ENCODE peak calls at places on chromosomes 2 and 18, in nine cellular contexts. S is heart right ventricle; G is kidney tubule cell; T is activated naive CD4-positive, alpha-beta T cell; K is activated CD8-positive, alpha-beta T cell treated with anti-CD3 and anti-CD28 coated beads, Interleukin-2, amount 10 ng/mL, durations not matched to agents 7 days and 5 days; Y is type B pancreatic cell; Q is HT1080; W is upper lobe of right lung; H is AG04450. R is an unnamed sample.

GRCh38 chr18:39772155-39772919 is 2182.7 kb upstream of the PIK3C3 start:
- DNase-seq in T (no peak), Q (peak), S (no peak), G (peak), W (no peak), H (no peak), Y (no peak), K (no peak), R (no peak)

GRCh38 chr2:102619414-102620319 is at the start of gene SLC9A2:
- DNase-seq in Q (no peak), Y (peak), K (no peak), H (no peak), S (peak), T (no peak), G (peak), W (peak), R (no peak)

GRCh38 chr2:111120253-111121027 is at the start of gene BCL2L11:
- DNase-seq in W (peak), G (peak), K (peak), T (peak), Q (peak), Y (peak), S (peak), H (peak), R (peak)

GRCh38 chr2:217349251-217349650 is 489.4 kb upstream of the TNP1 start:
- DNase-seq in Y (no peak), H (no peak), S (no peak), K (no peak), T (no peak), W (no peak), Q (no peak), G (no peak), R (no peak)

GRCh38 chr2:26333286-26333685 is 12.7 kb upstream of the SELENOI start:
- DNase-seq in H (no peak), W (no peak), T (no peak), Y (no peak), K (no peak), Q (no peak), G (peak), S (no peak), R (no peak)

GRCh38 chr2:168378960-168379669 is 77.0 kb upstream of the CERS6 start:
- DNase-seq in S (no peak), H (no peak), Y (no peak), T (no peak), G (no peak), Q (no peak), W (no peak), K (peak), R (no peak)

GRCh38 chr2:128622916-128623620 is 304.4 kb upstream of the HS6ST1 start:
- DNase-seq in T (no peak), K (no peak), Y (no peak), G (no peak), H (no peak), S (no peak), W (peak), Q (no peak), R (no peak)

GRCh38 chr2:99648115-99648850 is 158.5 kb upstream of the REV1 start:
- DNase-seq in K (no peak), Q (peak), W (no peak), Y (no peak), T (no peak), H (peak), S (peak), G (peak), R (peak)

GRCh38 chr2:26429779-26430654 is 28.3 kb downstream of the DRC1 start:
- DNase-seq in Q (no peak), Y (no peak), W (no peak), K (no peak), S (peak), T (no peak), G (peak), H (no peak), R (no peak)

GRCh38 chr2:200847268-200847667 is 17.2 kb downstream of the CLK1 start:
- DNase-seq in T (no peak), G (no peak), W (no peak), S (no peak), H (no peak), Q (no peak), K (no peak), Y (no peak), R (no peak)

GRCh38 chr2:18169121-18169786 is 290.8 kb downstream of the KCNS3 start:
- DNase-seq in T (no peak), S (no peak), Q (peak), G (no peak), H (no peak), Y (no peak), K (no peak), W (no peak), R (no peak)

GRCh38 chr18:48795696-48796095 is 155.1 kb downstream of the SMAD7 start:
- DNase-seq in Q (no peak), W (peak), S (no peak), Y (no peak), G (no peak), T (no peak), H (no peak), K (no peak), R (peak)

GRCh38 chr2:239429473-239430350 is 28.9 kb upstream of the HDAC4 start:
- DNase-seq in T (no peak), Q (no peak), H (no peak), K (no peak), S (no peak), G (no peak), Y (no peak), W (no peak), R (no peak)

GRCh38 chr2:36960005-36960675 is 6.2 kb downstream of the STRN start:
- DNase-seq in G (no peak), T (no peak), W (no peak), S (no peak), Y (no peak), H (no peak), Q (no peak), K (no peak), R (no peak)

GRCh38 chr2:167856190-167856589 is 391.2 kb downstream of the STK39 start:
- DNase-seq in Q (no peak), G (no peak), Y (no peak), W (no peak), T (no peak), K (no peak), H (no peak), S (no peak), R (no peak)

GRCh38 chr18:39188278-39188677 is 1622.7 kb upstream of the CELF4 start:
- DNase-seq in Y (no peak), T (no peak), W (no peak), H (no peak), G (no peak), K (no peak), Q (no peak), S (no peak), R (no peak)

GRCh38 chr2:46309052-46309953 is 12.1 kb downstream of the EPAS1 start:
- DNase-seq in T (no peak), W (no peak), G (no peak), H (no peak), Y (no peak), K (no peak), S (no peak), Q (no peak), R (no peak)

GRCh38 chr2:207143474-207144190 is 22.1 kb downstream of the KLF7 start:
- DNase-seq in S (peak), Q (no peak), T (peak), K (peak), H (no peak), W (peak), Y (no peak), G (peak), R (no peak)

GRCh38 chr2:213281156-213281555 is 3.1 kb upstream of the SPAG16 start:
- DNase-seq in H (no peak), G (no peak), Y (no peak), W (no peak), K (no peak), Q (no peak), S (no peak), T (no peak), R (no peak)

GRCh38 chr2:241157841-241158545 is 7.7 kb downstream of the PPP1R7 start:
- DNase-seq in H (no peak), K (no peak), G (peak), W (no peak), Q (peak), S (no peak), T (no peak), Y (no peak), R (no peak)

GRCh38 chr2:120976501-120977307 is 241.0 kb downstream of the GLI2 start:
- DNase-seq in Y (no peak), T (no peak), H (no peak), W (no peak), S (no peak), G (no peak), Q (no peak), K (no peak), R (no peak)

GRCh38 chr2:73289304-73289703 is 4.0 kb downstream of the EGR4 start:
- DNase-seq in H (no peak), G (no peak), Y (no peak), W (no peak), K (no peak), S (no peak), Q (no peak), T (no peak), R (no peak)

GRCh38 chr2:121626777-121627524 is 22.3 kb downstream of the CLASP1 start:
- DNase-seq in W (no peak), K (no peak), Y (no peak), H (no peak), S (no peak), Q (no peak), G (no peak), T (no peak), R (no peak)

GRCh38 chr2:174717916-174718315 is 46.4 kb downstream of the CHRNA1 start:
- DNase-seq in H (no peak), K (no peak), Y (no peak), T (no peak), G (no peak), Q (peak), W (no peak), S (no peak), R (no peak)

GRCh38 chr2:217108575-217109027 is 248.7 kb upstream of the TNP1 start:
- DNase-seq in S (no peak), H (no peak), Q (no peak), Y (no peak), W (no peak), T (no peak), G (no peak), K (peak), R (no peak)

GRCh38 chr2:11168488-11168887 is 13.2 kb downstream of the SLC66A3 start:
- DNase-seq in K (no peak), W (no peak), Q (no peak), S (no peak), T (no peak), H (no peak), G (no peak), Y (no peak), R (no peak)

GRCh38 chr2:227939271-227940027 is 68.0 kb downstream of the DAW1 start:
- DNase-seq in Q (peak), T (no peak), H (no peak), G (peak), K (no peak), S (no peak), W (no peak), Y (no peak), R (no peak)

GRCh38 chr18:25982961-25983360 is 107.5 kb downstream of the SS18 start:
- DNase-seq in K (no peak), S (no peak), W (no peak), H (no peak), G (no peak), T (no peak), Y (no peak), Q (no peak), R (no peak)

GRCh38 chr2:108583903-108584520 is 49.7 kb downstream of the LIMS1 start:
- DNase-seq in T (no peak), Q (peak), W (no peak), H (no peak), K (peak), S (no peak), Y (no peak), G (peak), R (no peak)

GRCh38 chr2:71684226-71685072 is 231.1 kb downstream of the DYSF start:
- DNase-seq in Q (no peak), G (no peak), S (no peak), W (peak), K (no peak), H (no peak), T (no peak), Y (no peak), R (no peak)

GRCh38 chr2:30267576-30267975 is 36.2 kb downstream of the LBH start:
- DNase-seq in S (no peak), Y (no peak), T (no peak), K (no peak), Q (no peak), H (no peak), W (no peak), G (no peak), R (no peak)

R was measured in thoracic aorta.